ENCODE peak calls at places on chromosomes 7 and 10, in seven cellular contexts. O, P, S, M, Y, H and G are unnamed samples.

GRCh38 chr10:128852902-128853301 is 614.1 kb upstream of the MGMT start:
- DNase-seq in O (no peak), P (no peak), S (no peak), M (no peak), Y (no peak), H (peak), G (no peak)

GRCh38 chr10:32061440-32061839 is 5.2 kb upstream of the KIF5B start:
- DNase-seq in O (no peak), P (no peak), S (no peak), M (no peak), Y (no peak), H (no peak), G (no peak)

GRCh38 chr7:30038182-30038980 is 10.2 kb downstream of the PLEKHA8 start:
- DNase-seq in O (no peak), P (no peak), S (no peak), M (no peak), Y (no peak), H (no peak), G (no peak)

GRCh38 chr7:73740771-73741170 is 2.2 kb upstream of the ABHD11 start:
- DNase-seq in O (no peak), P (no peak), S (no peak), M (no peak), Y (no peak), H (no peak), G (no peak)

GRCh38 chr7:43612128-43612527 is 29.2 kb downstream of the STK17A start:
- DNase-seq in O (no peak), P (no peak), S (no peak), M (no peak), Y (no peak), H (no peak), G (no peak)

GRCh38 chr7:14761506-14762296 is 140.8 kb downstream of the DGKB start:
- DNase-seq in O (no peak), P (no peak), S (no peak), M (no peak), Y (no peak), H (no peak), G (no peak)

GRCh38 chr10:102280397-102281015 is 35.2 kb downstream of the GBF1 start:
- DNase-seq in O (no peak), P (no peak), S (no peak), M (no peak), Y (peak), H (no peak), G (no peak)

GRCh38 chr10:112716924-112717348 is 233.1 kb upstream of the TCF7L2 start:
- DNase-seq in O (peak), P (no peak), S (no peak), M (no peak), Y (no peak), H (peak), G (no peak)

GRCh38 chr7:55018361-55019328 is at the start of gene EGFR:
- DNase-seq in O (no peak), P (no peak), S (no peak), M (no peak), Y (peak), H (peak), G (peak)

GRCh38 chr10:44064317-44064716 is 320.6 kb downstream of the CXCL12 start:
- DNase-seq in O (no peak), P (no peak), S (no peak), M (no peak), Y (no peak), H (no peak), G (no peak)

GRCh38 chr7:135147899-135148721 is at the start of gene TMEM140:
- DNase-seq in O (peak), P (no peak), S (peak), M (peak), Y (no peak), H (no peak), G (no peak)

GRCh38 chr7:30931161-30931926 is 19.7 kb downstream of the AQP1 start:
- DNase-seq in O (no peak), P (peak), S (no peak), M (peak), Y (peak), H (peak), G (no peak)

GRCh38 chr10:25261571-25261970 is 86.8 kb downstream of the GPR158 start:
- DNase-seq in O (no peak), P (no peak), S (no peak), M (no peak), Y (no peak), H (no peak), G (no peak)

GRCh38 chr10:24382596-24382978 is 173.6 kb downstream of the KIAA1217 start:
- DNase-seq in O (no peak), P (no peak), S (no peak), M (no peak), Y (no peak), H (no peak), G (no peak)

GRCh38 chr7:127844707-127845331 is 186.4 kb downstream of the LRRC4 start:
- DNase-seq in O (no peak), P (no peak), S (no peak), M (peak), Y (no peak), H (no peak), G (no peak)

GRCh38 chr7:101792051-101792651 is 25.3 kb upstream of the CUX1 start:
- DNase-seq in O (no peak), P (no peak), S (no peak), M (no peak), Y (peak), H (no peak), G (no peak)

GRCh38 chr7:3636131-3636860 is 335.2 kb downstream of the SDK1 start:
- DNase-seq in O (no peak), P (no peak), S (no peak), M (no peak), Y (no peak), H (no peak), G (no peak)

GRCh38 chr7:121151663-121152344 is 163.3 kb downstream of the CPED1 start:
- DNase-seq in O (no peak), P (no peak), S (no peak), M (no peak), Y (no peak), H (no peak), G (no peak)
- TF ChIP-seq TAF1 in O (no peak), P (no peak), S (no peak), M (no peak), Y (no peak), H (no peak), G (no peak)

GRCh38 chr10:86707505-86707904 is 39.2 kb downstream of the LDB3 start:
- DNase-seq in O (no peak), P (no peak), S (no peak), M (no peak), Y (no peak), H (no peak), G (no peak)
- TF ChIP-seq POLR2AphosphoS5 in O (no peak), P (no peak), S (no peak), M (no peak), Y (no peak), H (no peak), G (no peak)

DNA sequence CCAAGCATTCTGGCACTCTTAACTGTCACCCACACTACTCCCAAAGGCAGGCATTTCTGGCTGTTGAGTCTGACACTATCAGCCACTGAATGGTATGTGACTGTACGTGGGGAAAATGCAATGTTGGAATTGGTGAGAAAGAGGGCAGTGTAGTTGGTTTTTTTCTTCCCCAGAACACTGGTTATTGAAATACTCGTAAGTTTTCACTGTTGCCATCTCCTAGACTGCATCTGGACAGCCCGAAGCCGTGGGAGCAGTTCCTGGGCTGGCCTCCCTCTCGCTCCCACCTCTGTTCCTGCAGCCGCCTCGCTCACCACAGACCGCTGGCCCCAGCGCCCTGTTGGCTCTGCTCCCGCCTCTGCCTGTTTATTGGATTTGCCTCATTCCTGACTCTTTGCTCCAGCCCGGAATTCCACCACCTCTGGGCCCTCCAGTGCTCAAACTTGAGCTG is 5.7 kb downstream of the PLCE1 start:
- DNase-seq in O (no peak), P (no peak), S (no peak), M (no peak), Y (peak), H (no peak), G (no peak)
- TF ChIP-seq TAF1 in O (no peak), P (no peak), S (no peak), M (no peak), Y (no peak), H (no peak), G (no peak)

DNA sequence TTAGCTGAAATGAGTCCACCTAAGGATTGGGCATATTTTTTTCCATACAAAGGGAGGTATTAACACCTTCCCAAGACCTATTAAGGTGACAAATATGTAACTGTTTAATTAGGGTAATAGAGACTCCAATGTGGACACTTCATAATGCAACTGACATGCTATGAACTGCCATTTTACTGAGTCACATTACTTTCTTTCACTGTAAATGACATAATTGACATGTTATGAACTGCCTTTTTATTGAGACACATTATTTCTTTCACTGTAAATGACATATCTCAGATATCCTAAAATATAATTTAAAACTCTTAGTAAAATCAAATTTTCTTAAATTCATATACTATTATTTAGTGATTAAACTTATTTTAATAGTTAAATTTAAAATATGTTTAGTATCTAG is 528.8 kb upstream of the PCDH15 start:
- DNase-seq in O (no peak), P (no peak), S (no peak), M (no peak), Y (no peak), H (no peak), G (no peak)
- TF ChIP-seq POLR2AphosphoS5 in O (no peak), P (no peak), S (no peak), M (no peak), Y (no peak), H (no peak), G (no peak)

GRCh38 chr7:12747687-12748306 is 60.4 kb downstream of the ARL4A start:
- DNase-seq in O (no peak), P (no peak), S (no peak), M (peak), Y (no peak), H (no peak), G (no peak)
- TF ChIP-seq TAF1 in O (no peak), P (no peak), S (no peak), M (no peak), Y (no peak), H (no peak), G (no peak)

GRCh38 chr10:78335691-78336401 is 302.2 kb downstream of the RPS24 start:
- DNase-seq in O (no peak), P (no peak), S (no peak), M (no peak), Y (peak), H (peak), G (no peak)
- TF ChIP-seq POLR2AphosphoS5 in O (no peak), P (no peak), S (no peak), M (no peak), Y (no peak), H (no peak), G (no peak)